ENCODE peak calls at places on chromosomes 16 and 17, in ten cellular contexts. One of them, this sample, is unnamed. For H3K4me1 and H3K27me3, the result is how much of the 10 kb centered on the place peaks cover.

GRCh38 chr17:74798239-74798707 is 22.1 kb upstream of the NAT9 start:
- DNase-seq in cardiac muscle cell: peak
- DNase-seq in heart right ventricle: no peak
- DNase-seq in naive thymus-derived CD4-positive, alpha-beta T cell: no peak
- DNase-seq in CD4-positive, alpha-beta memory T cell: no peak
- DNase-seq in GM23248: peak
- DNase-seq in heart left ventricle: no peak
- DNase-seq in left ventricle myocardium inferior: no peak
- DNase-seq in body of pancreas: no peak
- DNase-seq in effector memory CD4-positive, alpha-beta T cell: no peak
- DNase-seq in this sample: no peak

GRCh38 chr17:19714542-19715411 is 1.6 kb downstream of the SLC47A2 start:
- DNase-seq in naive thymus-derived CD4-positive, alpha-beta T cell: no peak
- DNase-seq in heart left ventricle: no peak
- DNase-seq in cardiac muscle cell: no peak
- DNase-seq in effector memory CD4-positive, alpha-beta T cell: no peak
- DNase-seq in GM23248: no peak
- DNase-seq in heart right ventricle: no peak
- DNase-seq in CD4-positive, alpha-beta memory T cell: no peak
- DNase-seq in left ventricle myocardium inferior: no peak
- DNase-seq in body of pancreas: peak
- DNase-seq in this sample: no peak

GRCh38 chr17:82217120-82217529 is 4.5 kb upstream of the CCDC57 start:
- DNase-seq in CD4-positive, alpha-beta memory T cell: no peak
- DNase-seq in left ventricle myocardium inferior: no peak
- DNase-seq in heart right ventricle: no peak
- DNase-seq in cardiac muscle cell: no peak
- DNase-seq in naive thymus-derived CD4-positive, alpha-beta T cell: no peak
- DNase-seq in GM23248: no peak
- DNase-seq in heart left ventricle: peak
- DNase-seq in body of pancreas: peak
- DNase-seq in effector memory CD4-positive, alpha-beta T cell: no peak
- DNase-seq in this sample: no peak

GRCh38 chr16:11632455-11632921 is 35.8 kb upstream of the SNN start:
- DNase-seq in body of pancreas: peak
- DNase-seq in effector memory CD4-positive, alpha-beta T cell: no peak
- DNase-seq in heart right ventricle: peak
- DNase-seq in left ventricle myocardium inferior: peak
- DNase-seq in GM23248: peak
- DNase-seq in naive thymus-derived CD4-positive, alpha-beta T cell: no peak
- DNase-seq in CD4-positive, alpha-beta memory T cell: no peak
- DNase-seq in heart left ventricle: peak
- DNase-seq in cardiac muscle cell: peak
- DNase-seq in this sample: no peak

GRCh38 chr17:79800325-79801155 is 3.7 kb upstream of the CBX8 start:
- DNase-seq in cardiac muscle cell: no peak
- DNase-seq in heart left ventricle: no peak
- DNase-seq in body of pancreas: no peak
- DNase-seq in effector memory CD4-positive, alpha-beta T cell: no peak
- DNase-seq in heart right ventricle: no peak
- DNase-seq in GM23248: peak
- DNase-seq in naive thymus-derived CD4-positive, alpha-beta T cell: peak
- DNase-seq in left ventricle myocardium inferior: no peak
- DNase-seq in CD4-positive, alpha-beta memory T cell: peak
- DNase-seq in this sample: peak

GRCh38 chr16:81697886-81698635 is 81.0 kb upstream of the PLCG2 start:
- DNase-seq in naive thymus-derived CD4-positive, alpha-beta T cell: no peak
- DNase-seq in GM23248: no peak
- DNase-seq in cardiac muscle cell: no peak
- DNase-seq in effector memory CD4-positive, alpha-beta T cell: no peak
- DNase-seq in left ventricle myocardium inferior: no peak
- DNase-seq in heart left ventricle: peak
- DNase-seq in body of pancreas: peak
- DNase-seq in CD4-positive, alpha-beta memory T cell: no peak
- DNase-seq in heart right ventricle: no peak
- DNase-seq in this sample: no peak

GRCh38 chr16:2090819-2091721 is 43.3 kb downstream of the TSC2 start:
- DNase-seq in GM23248: peak
- DNase-seq in body of pancreas: peak
- DNase-seq in CD4-positive, alpha-beta memory T cell: no peak
- DNase-seq in effector memory CD4-positive, alpha-beta T cell: no peak
- DNase-seq in cardiac muscle cell: peak
- DNase-seq in naive thymus-derived CD4-positive, alpha-beta T cell: no peak
- DNase-seq in left ventricle myocardium inferior: peak
- DNase-seq in heart left ventricle: peak
- DNase-seq in heart right ventricle: peak
- DNase-seq in this sample: no peak

GRCh38 chr17:41013181-41013580 is 4.3 kb upstream of the KRTAP3-1 start:
- DNase-seq in heart left ventricle: no peak
- DNase-seq in left ventricle myocardium inferior: no peak
- DNase-seq in body of pancreas: no peak
- DNase-seq in GM23248: peak
- DNase-seq in heart right ventricle: no peak
- DNase-seq in cardiac muscle cell: no peak
- DNase-seq in naive thymus-derived CD4-positive, alpha-beta T cell: no peak
- DNase-seq in effector memory CD4-positive, alpha-beta T cell: no peak
- DNase-seq in CD4-positive, alpha-beta memory T cell: no peak
- DNase-seq in this sample: no peak

GRCh38 chr17:11330871-11331270 is 89.9 kb downstream of the SHISA6 start:
- DNase-seq in body of pancreas: no peak
- DNase-seq in GM23248: peak
- DNase-seq in naive thymus-derived CD4-positive, alpha-beta T cell: no peak
- DNase-seq in heart right ventricle: peak
- DNase-seq in CD4-positive, alpha-beta memory T cell: no peak
- DNase-seq in heart left ventricle: peak
- DNase-seq in effector memory CD4-positive, alpha-beta T cell: no peak
- DNase-seq in left ventricle myocardium inferior: peak
- DNase-seq in cardiac muscle cell: peak
- DNase-seq in this sample: no peak

GRCh38 chr17:142876-143784 is 5.8 kb downstream of the SCGB1C2 start:
- DNase-seq in CD4-positive, alpha-beta memory T cell: no peak
- DNase-seq in body of pancreas: peak
- DNase-seq in GM23248: no peak
- DNase-seq in heart left ventricle: peak
- DNase-seq in cardiac muscle cell: no peak
- DNase-seq in left ventricle myocardium inferior: no peak
- DNase-seq in effector memory CD4-positive, alpha-beta T cell: no peak
- DNase-seq in naive thymus-derived CD4-positive, alpha-beta T cell: peak
- DNase-seq in heart right ventricle: no peak
- DNase-seq in this sample: peak

GRCh38 chr17:82296511-82297279 is 20.7 kb downstream of the CD7 start:
- DNase-seq in cardiac muscle cell: no peak
- DNase-seq in GM23248: no peak
- DNase-seq in left ventricle myocardium inferior: no peak
- DNase-seq in body of pancreas: no peak
- DNase-seq in heart left ventricle: no peak
- DNase-seq in CD4-positive, alpha-beta memory T cell: peak
- DNase-seq in naive thymus-derived CD4-positive, alpha-beta T cell: peak
- DNase-seq in heart right ventricle: no peak
- DNase-seq in effector memory CD4-positive, alpha-beta T cell: no peak
- DNase-seq in this sample: no peak

GRCh38 chr16:70523621-70524405 is at the start of gene SF3B3:
- DNase-seq in naive thymus-derived CD4-positive, alpha-beta T cell: peak
- DNase-seq in body of pancreas: peak
- DNase-seq in heart left ventricle: peak
- DNase-seq in GM23248: peak
- DNase-seq in cardiac muscle cell: peak
- DNase-seq in left ventricle myocardium inferior: no peak
- DNase-seq in effector memory CD4-positive, alpha-beta T cell: no peak
- DNase-seq in heart right ventricle: no peak
- DNase-seq in CD4-positive, alpha-beta memory T cell: peak
- DNase-seq in this sample: peak

GRCh38 chr17:38883592-38884526 is 14.0 kb downstream of the LASP1 start:
- DNase-seq in GM23248: peak
- DNase-seq in naive thymus-derived CD4-positive, alpha-beta T cell: peak
- DNase-seq in heart right ventricle: no peak
- DNase-seq in body of pancreas: no peak
- DNase-seq in CD4-positive, alpha-beta memory T cell: no peak
- DNase-seq in left ventricle myocardium inferior: no peak
- DNase-seq in cardiac muscle cell: no peak
- DNase-seq in effector memory CD4-positive, alpha-beta T cell: no peak
- DNase-seq in heart left ventricle: no peak
- DNase-seq in this sample: peak

GRCh38 chr16:66604376-66605176 is at the start of gene CMTM3:
- DNase-seq in heart right ventricle: peak
- DNase-seq in effector memory CD4-positive, alpha-beta T cell: peak
- DNase-seq in CD4-positive, alpha-beta memory T cell: peak
- DNase-seq in GM23248: peak
- DNase-seq in body of pancreas: peak
- DNase-seq in cardiac muscle cell: peak
- DNase-seq in heart left ventricle: peak
- DNase-seq in left ventricle myocardium inferior: peak
- DNase-seq in naive thymus-derived CD4-positive, alpha-beta T cell: peak
- DNase-seq in this sample: peak

GRCh38 chr16:85729907-85730465 is 20.9 kb downstream of the C16orf74 start:
- DNase-seq in heart left ventricle: no peak
- DNase-seq in left ventricle myocardium inferior: no peak
- DNase-seq in GM23248: no peak
- DNase-seq in body of pancreas: no peak
- DNase-seq in heart right ventricle: no peak
- DNase-seq in naive thymus-derived CD4-positive, alpha-beta T cell: no peak
- DNase-seq in cardiac muscle cell: no peak
- DNase-seq in CD4-positive, alpha-beta memory T cell: no peak
- DNase-seq in effector memory CD4-positive, alpha-beta T cell: no peak
- DNase-seq in this sample: no peak
- H3K4me3 ChIP-seq in heart left ventricle: no peak
- H3K4me3 ChIP-seq in left ventricle myocardium inferior: no peak
- H3K4me3 ChIP-seq in GM23248: no peak
- H3K4me3 ChIP-seq in body of pancreas: no peak
- H3K4me3 ChIP-seq in heart right ventricle: no peak
- H3K4me3 ChIP-seq in naive thymus-derived CD4-positive, alpha-beta T cell: no peak
- H3K4me3 ChIP-seq in cardiac muscle cell: no peak
- H3K4me3 ChIP-seq in CD4-positive, alpha-beta memory T cell: no peak
- H3K4me3 ChIP-seq in effector memory CD4-positive, alpha-beta T cell: no peak
- H3K4me3 ChIP-seq in this sample: no peak

GRCh38 chr16:14308357-14308723 is 237.2 kb downstream of the MRTFB start:
- DNase-seq in CD4-positive, alpha-beta memory T cell: no peak
- DNase-seq in naive thymus-derived CD4-positive, alpha-beta T cell: no peak
- DNase-seq in cardiac muscle cell: no peak
- DNase-seq in heart left ventricle: no peak
- DNase-seq in left ventricle myocardium inferior: no peak
- DNase-seq in GM23248: peak
- DNase-seq in heart right ventricle: no peak
- DNase-seq in body of pancreas: no peak
- DNase-seq in effector memory CD4-positive, alpha-beta T cell: no peak
- DNase-seq in this sample: no peak

GRCh38 chr16:14307059-14307531 is 236.0 kb downstream of the MRTFB start:
- DNase-seq in heart left ventricle: no peak
- DNase-seq in naive thymus-derived CD4-positive, alpha-beta T cell: no peak
- DNase-seq in effector memory CD4-positive, alpha-beta T cell: no peak
- DNase-seq in left ventricle myocardium inferior: no peak
- DNase-seq in CD4-positive, alpha-beta memory T cell: no peak
- DNase-seq in body of pancreas: no peak
- DNase-seq in GM23248: peak
- DNase-seq in cardiac muscle cell: no peak
- DNase-seq in heart right ventricle: no peak
- DNase-seq in this sample: no peak

GRCh38 chr16:14307623-14308356 is 236.7 kb downstream of the MRTFB start:
- DNase-seq in effector memory CD4-positive, alpha-beta T cell: no peak
- DNase-seq in naive thymus-derived CD4-positive, alpha-beta T cell: no peak
- DNase-seq in cardiac muscle cell: no peak
- DNase-seq in heart left ventricle: peak
- DNase-seq in left ventricle myocardium inferior: peak
- DNase-seq in GM23248: peak
- DNase-seq in CD4-positive, alpha-beta memory T cell: no peak
- DNase-seq in heart right ventricle: no peak
- DNase-seq in body of pancreas: peak
- DNase-seq in this sample: no peak

GRCh38 chr16:14304891-14305459 is 233.9 kb downstream of the MRTFB start:
- DNase-seq in naive thymus-derived CD4-positive, alpha-beta T cell: no peak
- DNase-seq in body of pancreas: no peak
- DNase-seq in CD4-positive, alpha-beta memory T cell: no peak
- DNase-seq in cardiac muscle cell: no peak
- DNase-seq in left ventricle myocardium inferior: no peak
- DNase-seq in GM23248: no peak
- DNase-seq in heart left ventricle: no peak
- DNase-seq in heart right ventricle: no peak
- DNase-seq in effector memory CD4-positive, alpha-beta T cell: no peak
- DNase-seq in this sample: no peak

GRCh38 chr16:14306485-14307058 is 235.5 kb downstream of the MRTFB start:
- DNase-seq in naive thymus-derived CD4-positive, alpha-beta T cell: no peak
- DNase-seq in left ventricle myocardium inferior: no peak
- DNase-seq in heart right ventricle: no peak
- DNase-seq in CD4-positive, alpha-beta memory T cell: no peak
- DNase-seq in body of pancreas: no peak
- DNase-seq in heart left ventricle: no peak
- DNase-seq in GM23248: no peak
- DNase-seq in cardiac muscle cell: no peak
- DNase-seq in effector memory CD4-positive, alpha-beta T cell: no peak
- DNase-seq in this sample: no peak
- H3K4me1 ChIP-seq in naive thymus-derived CD4-positive, alpha-beta T cell: half or more
- H3K4me1 ChIP-seq in left ventricle myocardium inferior: half or more
- H3K4me1 ChIP-seq in heart right ventricle: half or more
- H3K4me1 ChIP-seq in CD4-positive, alpha-beta memory T cell: under half
- H3K4me1 ChIP-seq in body of pancreas: half or more
- H3K4me1 ChIP-seq in heart left ventricle: under half
- H3K4me1 ChIP-seq in GM23248: half or more
- H3K4me1 ChIP-seq in cardiac muscle cell: under half
- H3K4me1 ChIP-seq in effector memory CD4-positive, alpha-beta T cell: under half
- H3K4me1 ChIP-seq in this sample: under half

GRCh38 chr17:48997103-48997826 is at the start of gene IGF2BP1:
- DNase-seq in effector memory CD4-positive, alpha-beta T cell: no peak
- DNase-seq in naive thymus-derived CD4-positive, alpha-beta T cell: no peak
- DNase-seq in heart left ventricle: no peak
- DNase-seq in heart right ventricle: no peak
- DNase-seq in CD4-positive, alpha-beta memory T cell: no peak
- DNase-seq in left ventricle myocardium inferior: no peak
- DNase-seq in body of pancreas: no peak
- DNase-seq in cardiac muscle cell: peak
- DNase-seq in GM23248: peak
- DNase-seq in this sample: peak
- H3K27me3 ChIP-seq in effector memory CD4-positive, alpha-beta T cell: half or more
- H3K27me3 ChIP-seq in naive thymus-derived CD4-positive, alpha-beta T cell: under half
- H3K27me3 ChIP-seq in heart left ventricle: half or more
- H3K27me3 ChIP-seq in heart right ventricle: half or more
- H3K27me3 ChIP-seq in CD4-positive, alpha-beta memory T cell: half or more
- H3K27me3 ChIP-seq in left ventricle myocardium inferior: half or more
- H3K27me3 ChIP-seq in body of pancreas: under half
- H3K27me3 ChIP-seq in cardiac muscle cell: under half
- H3K27me3 ChIP-seq in GM23248: half or more
- H3K27me3 ChIP-seq in this sample: under half

GRCh38 chr17:44383363-44383762 is 6.1 kb downstream of the ITGA2B start:
- DNase-seq in left ventricle myocardium inferior: no peak
- DNase-seq in cardiac muscle cell: no peak
- DNase-seq in effector memory CD4-positive, alpha-beta T cell: no peak
- DNase-seq in CD4-positive, alpha-beta memory T cell: no peak
- DNase-seq in naive thymus-derived CD4-positive, alpha-beta T cell: no peak
- DNase-seq in heart left ventricle: no peak
- DNase-seq in body of pancreas: no peak
- DNase-seq in heart right ventricle: no peak
- DNase-seq in GM23248: no peak
- DNase-seq in this sample: no peak
- H3K4me3 ChIP-seq in left ventricle myocardium inferior: no peak
- H3K4me3 ChIP-seq in cardiac muscle cell: no peak
- H3K4me3 ChIP-seq in effector memory CD4-positive, alpha-beta T cell: no peak
- H3K4me3 ChIP-seq in CD4-positive, alpha-beta memory T cell: no peak
- H3K4me3 ChIP-seq in naive thymus-derived CD4-positive, alpha-beta T cell: no peak
- H3K4me3 ChIP-seq in heart left ventricle: no peak
- H3K4me3 ChIP-seq in body of pancreas: no peak
- H3K4me3 ChIP-seq in heart right ventricle: no peak
- H3K4me3 ChIP-seq in GM23248: no peak
- H3K4me3 ChIP-seq in this sample: no peak

This sample was measured in HAP-1.